ENCODE peak calls at places on chromosomes 1 and 21, in four cellular contexts. One of them, this sample, is unnamed.
A peak's percentile ranks its signal among the peaks of the same experiment; 100 is the strongest.

GRCh38 chr1:100794719-100795645 is 75.4 kb downstream of the VCAM1 start:
- DNase-seq in heart right ventricle: no peak
- DNase-seq in CD4-positive, alpha-beta memory T cell: no peak
- DNase-seq in naive thymus-derived CD4-positive, alpha-beta T cell: no peak
- DNase-seq in this sample: no peak

GRCh38 chr1:226542623-226543103 is 5.9 kb upstream of the STUM start:
- DNase-seq in heart right ventricle: peak; percentile 69
- DNase-seq in CD4-positive, alpha-beta memory T cell: no peak
- DNase-seq in naive thymus-derived CD4-positive, alpha-beta T cell: no peak
- DNase-seq in this sample: no peak

GRCh38 chr1:100750002-100750885 is 30.7 kb downstream of the VCAM1 start:
- DNase-seq in heart right ventricle: no peak
- DNase-seq in CD4-positive, alpha-beta memory T cell: no peak
- DNase-seq in naive thymus-derived CD4-positive, alpha-beta T cell: no peak
- DNase-seq in this sample: no peak

GRCh38 chr1:91559838-91560514 is 59.3 kb downstream of the CDC7 start:
- DNase-seq in heart right ventricle: no peak
- DNase-seq in CD4-positive, alpha-beta memory T cell: peak; percentile 38
- DNase-seq in naive thymus-derived CD4-positive, alpha-beta T cell: no peak
- DNase-seq in this sample: no peak

GRCh38 chr1:229234870-229235472 is 35.9 kb upstream of the RAB4A start:
- DNase-seq in heart right ventricle: no peak
- DNase-seq in CD4-positive, alpha-beta memory T cell: no peak
- DNase-seq in naive thymus-derived CD4-positive, alpha-beta T cell: no peak
- DNase-seq in this sample: no peak

GRCh38 chr1:182235952-182236650 is 155.5 kb downstream of the GLUL start:
- DNase-seq in heart right ventricle: peak; percentile 51
- DNase-seq in CD4-positive, alpha-beta memory T cell: no peak
- DNase-seq in naive thymus-derived CD4-positive, alpha-beta T cell: no peak
- DNase-seq in this sample: no peak

GRCh38 chr1:58162952-58163550 is 383.5 kb downstream of the OMA1 start:
- DNase-seq in heart right ventricle: peak; percentile 73
- DNase-seq in CD4-positive, alpha-beta memory T cell: no peak
- DNase-seq in naive thymus-derived CD4-positive, alpha-beta T cell: no peak
- DNase-seq in this sample: peak; percentile 23

GRCh38 chr1:28236656-28237331 is 870 bp downstream of the ATP5IF1 start:
- DNase-seq in heart right ventricle: no peak
- DNase-seq in CD4-positive, alpha-beta memory T cell: no peak
- DNase-seq in naive thymus-derived CD4-positive, alpha-beta T cell: peak; percentile 23
- DNase-seq in this sample: no peak

GRCh38 chr1:44819257-44819593 is 10.9 kb downstream of the BTBD19 start:
- DNase-seq in heart right ventricle: no peak
- DNase-seq in CD4-positive, alpha-beta memory T cell: no peak
- DNase-seq in naive thymus-derived CD4-positive, alpha-beta T cell: no peak
- DNase-seq in this sample: no peak

GRCh38 chr1:94265931-94266330 is 28.5 kb upstream of the ARHGAP29 start:
- DNase-seq in heart right ventricle: no peak
- DNase-seq in CD4-positive, alpha-beta memory T cell: no peak
- DNase-seq in naive thymus-derived CD4-positive, alpha-beta T cell: no peak
- DNase-seq in this sample: no peak

GRCh38 chr1:40795811-40796586 is 12.4 kb downstream of the KCNQ4 start:
- DNase-seq in heart right ventricle: no peak
- DNase-seq in CD4-positive, alpha-beta memory T cell: no peak
- DNase-seq in naive thymus-derived CD4-positive, alpha-beta T cell: no peak
- DNase-seq in this sample: no peak

GRCh38 chr1:54460346-54460745 is 54.2 kb upstream of the SSBP3 start:
- DNase-seq in heart right ventricle: no peak
- DNase-seq in CD4-positive, alpha-beta memory T cell: peak; percentile 69
- DNase-seq in naive thymus-derived CD4-positive, alpha-beta T cell: peak; percentile 79
- DNase-seq in this sample: no peak

GRCh38 chr1:167797005-167797404 is 75.2 kb downstream of the MPZL1 start:
- DNase-seq in heart right ventricle: peak; percentile 80
- DNase-seq in CD4-positive, alpha-beta memory T cell: no peak
- DNase-seq in naive thymus-derived CD4-positive, alpha-beta T cell: no peak
- DNase-seq in this sample: peak; percentile 88

GRCh38 chr1:228337711-228338520 is 68.7 kb downstream of the TRIM11 start:
- DNase-seq in heart right ventricle: no peak
- DNase-seq in CD4-positive, alpha-beta memory T cell: no peak
- DNase-seq in naive thymus-derived CD4-positive, alpha-beta T cell: no peak
- DNase-seq in this sample: peak; percentile 19

GRCh38 chr1:52359676-52360594 is 6.1 kb downstream of the CC2D1B start:
- DNase-seq in heart right ventricle: no peak
- DNase-seq in CD4-positive, alpha-beta memory T cell: no peak
- DNase-seq in naive thymus-derived CD4-positive, alpha-beta T cell: no peak
- DNase-seq in this sample: no peak

GRCh38 chr21:41583274-41583790 is 75.4 kb upstream of the TMPRSS2 start:
- DNase-seq in heart right ventricle: no peak
- DNase-seq in CD4-positive, alpha-beta memory T cell: no peak
- DNase-seq in naive thymus-derived CD4-positive, alpha-beta T cell: no peak
- DNase-seq in this sample: peak; percentile 5

GRCh38 chr21:46114963-46115362 is 17.1 kb downstream of the COL6A2 start:
- DNase-seq in heart right ventricle: peak; percentile 3
- DNase-seq in CD4-positive, alpha-beta memory T cell: no peak
- DNase-seq in naive thymus-derived CD4-positive, alpha-beta T cell: no peak
- DNase-seq in this sample: peak; percentile 28

GRCh38 chr21:42503711-42504110 is 7.7 kb upstream of the RSPH1 start:
- DNase-seq in heart right ventricle: no peak
- DNase-seq in CD4-positive, alpha-beta memory T cell: no peak
- DNase-seq in naive thymus-derived CD4-positive, alpha-beta T cell: no peak
- DNase-seq in this sample: no peak

GRCh38 chr1:91742848-91743292 is 143.1 kb downstream of the TGFBR3 start:
- DNase-seq in heart right ventricle: no peak
- DNase-seq in CD4-positive, alpha-beta memory T cell: no peak
- DNase-seq in naive thymus-derived CD4-positive, alpha-beta T cell: no peak
- DNase-seq in this sample: no peak

GRCh38 chr1:223312273-223312672 is 51.7 kb downstream of the SUSD4 start:
- DNase-seq in heart right ventricle: no peak
- DNase-seq in CD4-positive, alpha-beta memory T cell: no peak
- DNase-seq in naive thymus-derived CD4-positive, alpha-beta T cell: no peak
- DNase-seq in this sample: no peak

GRCh38 chr1:2468041-2468472 is 8.0 kb upstream of the PLCH2 start:
- DNase-seq in heart right ventricle: no peak
- DNase-seq in CD4-positive, alpha-beta memory T cell: peak; percentile 42
- DNase-seq in naive thymus-derived CD4-positive, alpha-beta T cell: peak; percentile 35
- DNase-seq in this sample: peak; percentile 33

GRCh38 chr1:94416901-94417701 is 1.1 kb upstream of the ABCD3 start:
- DNase-seq in heart right ventricle: peak; percentile 56
- DNase-seq in CD4-positive, alpha-beta memory T cell: no peak
- DNase-seq in naive thymus-derived CD4-positive, alpha-beta T cell: no peak
- DNase-seq in this sample: peak; percentile 21

GRCh38 chr1:192235127-192235526 is 76.9 kb downstream of the RGS18 start:
- DNase-seq in heart right ventricle: no peak
- DNase-seq in CD4-positive, alpha-beta memory T cell: no peak
- DNase-seq in naive thymus-derived CD4-positive, alpha-beta T cell: no peak
- DNase-seq in this sample: no peak

GRCh38 chr1:11342677-11343076 is 69.7 kb downstream of the UBIAD1 start:
- DNase-seq in heart right ventricle: no peak
- DNase-seq in CD4-positive, alpha-beta memory T cell: no peak
- DNase-seq in naive thymus-derived CD4-positive, alpha-beta T cell: no peak
- DNase-seq in this sample: no peak

GRCh38 chr1:7267493-7267892 is 482.2 kb downstream of the CAMTA1 start:
- DNase-seq in heart right ventricle: no peak
- DNase-seq in CD4-positive, alpha-beta memory T cell: no peak
- DNase-seq in naive thymus-derived CD4-positive, alpha-beta T cell: no peak
- DNase-seq in this sample: no peak

GRCh38 chr1:93732514-93732913 is 50.9 kb upstream of the BCAR3 start:
- DNase-seq in heart right ventricle: no peak
- DNase-seq in CD4-positive, alpha-beta memory T cell: no peak
- DNase-seq in naive thymus-derived CD4-positive, alpha-beta T cell: no peak
- DNase-seq in this sample: no peak

GRCh38 chr1:89022167-89022959 is at the start of gene GBP3:
- DNase-seq in heart right ventricle: no peak
- DNase-seq in CD4-positive, alpha-beta memory T cell: peak; percentile 39
- DNase-seq in naive thymus-derived CD4-positive, alpha-beta T cell: peak; percentile 22
- DNase-seq in this sample: no peak

GRCh38 chr1:166132496-166132895 is 34.3 kb downstream of the FAM78B start:
- DNase-seq in heart right ventricle: no peak
- DNase-seq in CD4-positive, alpha-beta memory T cell: no peak
- DNase-seq in naive thymus-derived CD4-positive, alpha-beta T cell: no peak
- DNase-seq in this sample: no peak

GRCh38 chr21:42568834-42569731 is 55.4 kb downstream of the SLC37A1 start:
- DNase-seq in heart right ventricle: no peak
- DNase-seq in CD4-positive, alpha-beta memory T cell: no peak
- DNase-seq in naive thymus-derived CD4-positive, alpha-beta T cell: no peak
- DNase-seq in this sample: no peak

GRCh38 chr1:179808503-179808902 is 65.4 kb downstream of the FAM163A start:
- DNase-seq in heart right ventricle: no peak
- DNase-seq in CD4-positive, alpha-beta memory T cell: no peak
- DNase-seq in naive thymus-derived CD4-positive, alpha-beta T cell: no peak
- DNase-seq in this sample: no peak

GRCh38 chr1:157154940-157155514 is 16.8 kb upstream of the ETV3 start:
- DNase-seq in heart right ventricle: peak; percentile 85
- DNase-seq in CD4-positive, alpha-beta memory T cell: no peak
- DNase-seq in naive thymus-derived CD4-positive, alpha-beta T cell: no peak
- DNase-seq in this sample: peak; percentile 40

GRCh38 chr1:41800237-41800902 is 118.4 kb downstream of the HIVEP3 start:
- DNase-seq in heart right ventricle: peak; percentile 29
- DNase-seq in CD4-positive, alpha-beta memory T cell: no peak
- DNase-seq in naive thymus-derived CD4-positive, alpha-beta T cell: no peak
- DNase-seq in this sample: no peak

GRCh38 chr1:41803656-41804055 is 115.1 kb downstream of the HIVEP3 start:
- DNase-seq in heart right ventricle: no peak
- DNase-seq in CD4-positive, alpha-beta memory T cell: no peak
- DNase-seq in naive thymus-derived CD4-positive, alpha-beta T cell: no peak
- DNase-seq in this sample: no peak

GRCh38 chr1:41804176-41804575 is 114.5 kb downstream of the HIVEP3 start:
- DNase-seq in heart right ventricle: no peak
- DNase-seq in CD4-positive, alpha-beta memory T cell: peak; percentile 28
- DNase-seq in naive thymus-derived CD4-positive, alpha-beta T cell: no peak
- DNase-seq in this sample: no peak

GRCh38 chr1:41799723-41800122 is 119.0 kb downstream of the HIVEP3 start:
- DNase-seq in heart right ventricle: no peak
- DNase-seq in CD4-positive, alpha-beta memory T cell: no peak
- DNase-seq in naive thymus-derived CD4-positive, alpha-beta T cell: no peak
- DNase-seq in this sample: no peak

GRCh38 chr1:41802532-41803501 is 115.9 kb downstream of the HIVEP3 start:
- DNase-seq in heart right ventricle: peak; percentile 53
- DNase-seq in CD4-positive, alpha-beta memory T cell: peak; percentile 62
- DNase-seq in naive thymus-derived CD4-positive, alpha-beta T cell: no peak
- DNase-seq in this sample: peak; percentile 22
- H3K27ac ChIP-seq in heart right ventricle: no peak overlapping the region
- H3K27ac ChIP-seq in CD4-positive, alpha-beta memory T cell: peak overlapping the region; percentile 55
- H3K27ac ChIP-seq in naive thymus-derived CD4-positive, alpha-beta T cell: peak overlapping the region; percentile 7
- H3K27ac ChIP-seq in this sample: no peak overlapping the region

DNA sequence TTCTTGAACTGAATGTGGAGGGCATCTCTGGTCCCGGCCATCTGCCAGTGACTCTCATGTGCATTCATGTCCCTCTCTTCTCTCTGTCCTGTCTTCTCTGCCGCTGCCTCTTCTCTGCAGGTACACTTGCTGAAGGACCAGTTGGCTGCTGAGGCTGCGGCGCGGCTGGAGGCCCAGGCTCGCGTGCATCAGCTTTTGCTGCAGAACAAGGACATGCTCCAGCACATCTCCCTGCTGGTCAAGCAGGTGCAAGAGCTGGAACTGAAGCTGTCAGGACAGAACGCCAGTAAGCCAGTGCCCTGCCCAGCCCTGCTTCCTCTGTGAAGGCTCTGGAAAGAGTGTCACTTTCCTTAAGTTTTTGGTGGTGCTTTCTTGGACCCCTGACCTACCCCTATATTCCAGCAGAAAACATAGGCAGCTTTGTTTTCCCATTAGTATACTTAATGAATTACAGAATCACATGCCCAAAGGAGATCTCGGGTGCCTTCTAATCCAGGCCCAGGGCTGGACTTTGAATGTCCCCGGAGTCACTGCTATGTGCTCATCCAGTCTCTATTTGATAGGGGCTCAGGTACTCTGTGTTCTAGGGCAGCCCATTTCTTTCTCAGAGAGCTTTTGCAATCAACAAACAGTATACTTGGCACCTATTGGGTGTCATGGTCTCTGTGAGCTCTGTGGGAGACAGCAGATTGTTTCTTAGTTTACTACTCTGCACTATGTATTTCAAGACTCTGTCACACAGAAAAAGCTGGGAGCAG is 11.2 kb downstream of the SPATA46 start:
- DNase-seq in heart right ventricle: no peak
- DNase-seq in CD4-positive, alpha-beta memory T cell: no peak
- DNase-seq in naive thymus-derived CD4-positive, alpha-beta T cell: no peak
- DNase-seq in this sample: no peak
- H3K9me3 ChIP-seq in heart right ventricle: no peaks in the 10 kb centered on the region
- H3K9me3 ChIP-seq in CD4-positive, alpha-beta memory T cell: no peaks in the 10 kb centered on the region
- H3K9me3 ChIP-seq in naive thymus-derived CD4-positive, alpha-beta T cell: no peaks in the 10 kb centered on the region
- H3K9me3 ChIP-seq in this sample: no peaks in the 10 kb centered on the region

GRCh38 chr1:25174730-25175612 is 57.3 kb downstream of the SYF2 start:
- DNase-seq in heart right ventricle: no peak
- DNase-seq in CD4-positive, alpha-beta memory T cell: no peak
- DNase-seq in naive thymus-derived CD4-positive, alpha-beta T cell: no peak
- DNase-seq in this sample: no peak
- H3K4me3 ChIP-seq in heart right ventricle: no peak overlapping the region
- H3K4me3 ChIP-seq in CD4-positive, alpha-beta memory T cell: no peak overlapping the region
- H3K4me3 ChIP-seq in naive thymus-derived CD4-positive, alpha-beta T cell: no peak overlapping the region
- H3K4me3 ChIP-seq in this sample: no peak overlapping the region

DNA sequence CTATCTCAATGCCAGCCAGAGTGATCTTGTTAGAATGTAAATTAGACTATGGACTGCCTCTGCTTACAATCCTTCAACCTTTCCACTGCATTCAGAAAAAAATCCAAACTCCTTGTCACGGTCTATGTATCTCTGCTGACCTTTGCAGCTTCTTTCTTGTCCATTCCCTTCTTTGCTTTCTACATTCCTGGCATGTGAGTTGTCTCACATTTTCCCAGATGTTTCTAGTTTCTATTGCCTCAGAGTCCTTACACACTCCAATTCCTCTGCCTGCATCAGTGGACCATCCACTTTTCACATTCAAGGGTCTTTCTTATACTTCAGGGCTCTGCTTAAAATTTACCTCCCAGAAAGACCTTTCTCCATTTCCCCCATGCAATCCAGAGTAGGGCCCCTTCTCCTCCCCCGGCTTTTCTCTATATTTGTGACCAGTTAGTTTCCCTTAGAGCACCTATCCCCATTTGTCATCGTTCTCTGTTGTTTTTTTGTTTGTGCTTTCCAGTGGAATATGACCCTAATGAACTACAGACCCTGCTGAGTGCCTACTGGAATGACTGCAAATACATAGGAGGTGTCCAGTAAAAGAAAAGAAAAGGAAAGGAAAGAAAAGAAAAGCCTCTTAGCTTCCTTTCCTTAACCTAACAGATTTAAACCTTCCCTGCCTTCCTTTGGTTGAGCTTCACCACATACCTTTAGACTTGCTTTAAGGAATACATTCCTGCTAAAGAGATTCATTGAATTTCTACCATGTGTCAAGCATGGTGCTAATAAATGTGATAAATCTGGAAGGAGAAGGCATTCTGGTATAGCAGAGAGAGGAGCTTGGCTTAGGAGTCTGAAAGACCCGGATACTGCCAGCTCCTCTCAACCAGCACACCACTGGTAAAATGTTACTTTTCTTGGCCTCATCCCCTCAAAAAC is 102.0 kb downstream of the DIRAS3 start:
- DNase-seq in heart right ventricle: no peak
- DNase-seq in CD4-positive, alpha-beta memory T cell: no peak
- DNase-seq in naive thymus-derived CD4-positive, alpha-beta T cell: no peak
- DNase-seq in this sample: no peak
- H3K27ac ChIP-seq in heart right ventricle: no peak overlapping the region
- H3K27ac ChIP-seq in CD4-positive, alpha-beta memory T cell: no peak overlapping the region
- H3K27ac ChIP-seq in naive thymus-derived CD4-positive, alpha-beta T cell: no peak overlapping the region
- H3K27ac ChIP-seq in this sample: no peak overlapping the region